ENCODE peak calls at places on chromosomes 5 and 9, in six cellular contexts. B is activated CD4-positive, alpha-beta memory T cell treated with anti-CD3 and anti-CD28 coated beads, Interleukin-2, amount 10 ng/mL, durations not matched to agents 7 days and 5 days; U is neural progenitor cell; Z is bronchial epithelial cell; O is CD8-positive, alpha-beta T cell; T is ELF-1. L is an unnamed sample.

GRCh38 chr5:119328753-119329602 is 26.8 kb upstream of the TNFAIP8 start:
- DNase-seq in B (peak; percentile 73), U (no peak), Z (peak; percentile 44), O (peak; percentile 34), T (no peak), L (peak; percentile 75)

GRCh38 chr5:72555871-72556270 is 48.7 kb upstream of the ZNF366 start:
- DNase-seq in B (no peak), U (peak; percentile 38), Z (no peak), O (no peak), T (peak; percentile 27), L (no peak)

GRCh38 chr5:139745800-139746690 is 49.6 kb upstream of the PSD2 start:
- DNase-seq in B (peak; percentile 36), U (peak; percentile 94), Z (peak; percentile 66), O (peak; percentile 25), T (peak; percentile 95), L (peak; percentile 38)

GRCh38 chr9:89185980-89186379 is 7.4 kb upstream of the SHC3 start:
- DNase-seq in B (no peak), U (peak; percentile 75), Z (no peak), O (no peak), T (peak; percentile 57), L (no peak)

GRCh38 chr9:93321220-93321610 is 130.3 kb upstream of the FAM120A start:
- DNase-seq in B (no peak), U (no peak), Z (no peak), O (no peak), T (no peak), L (no peak)

GRCh38 chr5:151574597-151574996 is 16.5 kb downstream of the FAT2 start:
- DNase-seq in B (no peak), U (no peak), Z (peak; percentile 69), O (no peak), T (no peak), L (no peak)

GRCh38 chr5:93087326-93087725 is 493.7 kb downstream of the NR2F1-AS1 start:
- DNase-seq in B (no peak), U (no peak), Z (peak; percentile 79), O (no peak), T (no peak), L (no peak)

GRCh38 chr5:7616897-7617296 is 221.0 kb downstream of the ADCY2 start:
- DNase-seq in B (no peak), U (peak; percentile 65), Z (no peak), O (no peak), T (no peak), L (no peak)

GRCh38 chr9:138051586-138052321 is 174.2 kb downstream of the CACNA1B start:
- DNase-seq in B (peak; percentile 8), U (peak; percentile 0), Z (no peak), O (no peak), T (no peak), L (no peak)

GRCh38 chr5:135999396-136000139 is 29.2 kb upstream of the TGFBI start:
- DNase-seq in B (no peak), U (no peak), Z (peak; percentile 85), O (no peak), T (peak; percentile 47), L (no peak)